ENCODE peak calls at places on chromosomes 12 and 14, in five cellular contexts. G is neural progenitor cell, W is PC-3, V is GM12878, O is fibroblast of lung. J is an unnamed sample. For H3K79me2, the result is how much of the 10 kb centered on the place peaks cover.

GRCh38 chr12:93333828-93334227 is 43.9 kb upstream of the NUDT4 start:
- DNase-seq in G (no peak), V (no peak), W (no peak), O (no peak), J (no peak)

GRCh38 chr12:28089363-28089762 is 100.9 kb upstream of the CCDC91 start:
- DNase-seq in W (peak), G (peak), V (no peak), O (peak), J (no peak)

GRCh38 chr12:43696154-43696553 is 62.4 kb downstream of the PUS7L start:
- DNase-seq in V (no peak), O (no peak), G (no peak), W (no peak), J (no peak)

GRCh38 chr14:102819176-102819628 is 42.0 kb downstream of the TRAF3 start:
- DNase-seq in G (no peak), W (no peak), V (peak), O (no peak), J (peak)

GRCh38 chr12:14362347-14362746 is 3.1 kb upstream of the ATF7IP start:
- DNase-seq in V (peak), G (no peak), O (no peak), W (no peak), J (no peak)

GRCh38 chr12:14260011-14260993 is 105.2 kb upstream of the ATF7IP start:
- DNase-seq in W (peak), O (peak), V (no peak), G (peak), J (no peak)

GRCh38 chr12:122994781-122995502 is 14.5 kb downstream of the ARL6IP4 start:
- DNase-seq in G (no peak), W (no peak), V (no peak), O (no peak), J (no peak)

GRCh38 chr12:106865685-106866084 is 90.0 kb upstream of the TMEM263 start:
- DNase-seq in W (no peak), O (no peak), V (no peak), G (peak), J (no peak)

GRCh38 chr12:104460041-104460757 is 3.5 kb downstream of the CHST11 start:
- DNase-seq in W (no peak), O (no peak), G (no peak), V (no peak), J (no peak)

GRCh38 chr12:14167005-14167628 is 185.7 kb upstream of the GRIN2B start:
- DNase-seq in G (peak), V (no peak), O (peak), W (peak), J (peak)

GRCh38 chr12:109573029-109573913 is at the start of the genes MMAB and MVK:
- DNase-seq in O (peak), G (peak), V (peak), W (peak), J (peak)

GRCh38 chr12:100987552-100988277 is 193.1 kb downstream of the ANO4 start:
- DNase-seq in W (peak), V (peak), O (peak), G (peak), J (peak)

GRCh38 chr12:107461222-107461980 is 224.2 kb upstream of the PWP1 start:
- DNase-seq in W (peak), O (peak), G (no peak), V (no peak), J (no peak)

GRCh38 chr12:52050771-52051541 is at the start of gene NR4A1:
- DNase-seq in G (peak), W (peak), O (peak), V (peak), J (peak)

GRCh38 chr12:52903285-52903854 is 1.5 kb downstream of the KRT8 start:
- DNase-seq in G (peak), O (peak), V (no peak), W (peak), J (no peak)

GRCh38 chr12:130601327-130601726 is 114.8 kb downstream of the RIMBP2 start:
- DNase-seq in V (no peak), O (no peak), G (no peak), W (no peak), J (no peak)

GRCh38 chr14:20469890-20470858 is 968 bp downstream of the PNP start:
- DNase-seq in O (peak), G (peak), W (peak), V (no peak), J (peak)

GRCh38 chr12:120399531-120399930 is 30.6 kb upstream of the MSI1 start:
- DNase-seq in G (no peak), O (peak), W (peak), V (peak), J (no peak)

GRCh38 chr12:46981627-46982026 is 97.8 kb upstream of the PCED1B start:
- DNase-seq in V (no peak), G (no peak), W (no peak), O (no peak), J (no peak)

GRCh38 chr12:18580286-18580685 is 157.5 kb downstream of the PLCZ1 start:
- DNase-seq in O (no peak), G (no peak), V (no peak), W (no peak), J (no peak)

DNA sequence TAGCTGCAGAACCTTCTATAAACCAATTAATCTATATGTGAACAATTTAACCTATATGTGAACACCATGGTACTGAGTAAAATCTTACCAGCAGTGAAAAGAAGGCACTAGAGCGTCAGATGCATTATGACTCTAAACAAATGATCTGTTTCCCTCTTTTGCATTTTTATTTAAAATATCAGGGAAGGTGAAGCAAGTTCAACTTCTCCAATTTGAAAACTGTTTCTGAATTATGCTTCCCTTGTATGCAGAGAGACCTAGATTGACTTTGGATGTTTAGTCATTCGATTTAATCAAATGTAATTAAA is 80.9 kb downstream of the DAD1 start:
- DNase-seq in V (no peak), G (no peak), O (no peak), W (no peak), J (no peak)
- H3K4me2 ChIP-seq in V (peak), G (no peak), O (no peak), W (no peak), J (no peak)

GRCh38 chr14:36662258-36662542 is 540 bp downstream of the PAX9 start:
- DNase-seq in V (no peak), W (no peak), G (no peak), O (no peak), J (no peak)
- H3K27ac ChIP-seq in V (no peak), W (peak), G (no peak), O (no peak), J (no peak)

GRCh38 chr14:74585406-74586335 is 26.4 kb downstream of the LTBP2 start:
- DNase-seq in V (no peak), O (no peak), W (no peak), G (no peak), J (no peak)
- H3K79me2 ChIP-seq in V (under half), O (half or more), W (under half), G (under half), J (under half)

DNA sequence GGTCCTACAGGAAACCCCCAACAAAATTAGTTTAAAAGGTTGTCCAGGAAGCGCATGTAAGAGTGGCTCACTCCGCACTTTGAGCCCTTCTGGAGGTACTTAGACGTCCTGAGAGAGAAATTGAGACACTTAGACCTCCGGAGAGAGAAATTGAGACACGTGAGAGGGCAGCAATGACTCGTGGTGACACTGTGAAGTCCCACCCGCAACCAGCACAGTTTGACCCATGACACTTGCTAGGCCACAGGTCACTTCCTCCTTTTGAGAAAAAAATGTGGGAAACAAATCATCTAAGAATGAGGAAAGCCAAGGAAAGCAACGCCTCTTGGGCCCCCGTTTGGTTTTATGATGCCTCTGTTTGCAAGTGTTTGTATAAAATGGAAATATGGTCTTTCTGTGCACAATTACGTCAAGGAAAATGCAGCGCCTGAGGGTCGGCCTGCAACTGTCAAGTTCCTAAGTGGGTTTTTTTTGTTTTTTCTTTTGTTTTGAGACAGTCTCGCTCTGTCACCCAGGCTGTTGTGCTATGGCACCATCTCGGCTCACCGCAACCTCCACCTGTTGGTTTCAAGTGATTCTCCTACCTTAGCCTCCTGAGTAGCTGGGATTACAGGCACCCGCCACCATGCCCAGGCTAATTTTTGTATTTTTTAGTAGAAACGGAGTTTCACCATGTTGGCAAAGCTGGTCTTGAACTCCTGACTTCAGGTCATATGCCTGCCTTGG is 13.6 kb upstream of the CDCA4 start:
- DNase-seq in G (no peak), V (no peak), O (no peak), W (no peak), J (no peak)
- H3K4me2 ChIP-seq in G (no peak), V (no peak), O (no peak), W (no peak), J (no peak)

GRCh38 chr12:64212066-64212746 is 9.9 kb downstream of the KICS2 start:
- DNase-seq in G (no peak), O (no peak), V (no peak), W (no peak), J (no peak)
- H3K27ac ChIP-seq in G (no peak), O (no peak), V (no peak), W (no peak), J (no peak)

GRCh38 chr12:131783915-131784541 is 44.2 kb upstream of the MMP17 start:
- DNase-seq in V (peak), W (peak), O (peak), G (no peak), J (peak)

GRCh38 chr12:131787143-131787660 is 41.0 kb upstream of the MMP17 start:
- DNase-seq in G (no peak), O (no peak), W (no peak), V (no peak), J (no peak)

GRCh38 chr12:131786331-131786730 is 41.9 kb upstream of the MMP17 start:
- DNase-seq in V (no peak), W (no peak), O (no peak), G (no peak), J (no peak)

GRCh38 chr12:131784909-131785762 is 43.1 kb upstream of the MMP17 start:
- DNase-seq in W (no peak), V (no peak), G (no peak), O (peak), J (no peak)

DNA sequence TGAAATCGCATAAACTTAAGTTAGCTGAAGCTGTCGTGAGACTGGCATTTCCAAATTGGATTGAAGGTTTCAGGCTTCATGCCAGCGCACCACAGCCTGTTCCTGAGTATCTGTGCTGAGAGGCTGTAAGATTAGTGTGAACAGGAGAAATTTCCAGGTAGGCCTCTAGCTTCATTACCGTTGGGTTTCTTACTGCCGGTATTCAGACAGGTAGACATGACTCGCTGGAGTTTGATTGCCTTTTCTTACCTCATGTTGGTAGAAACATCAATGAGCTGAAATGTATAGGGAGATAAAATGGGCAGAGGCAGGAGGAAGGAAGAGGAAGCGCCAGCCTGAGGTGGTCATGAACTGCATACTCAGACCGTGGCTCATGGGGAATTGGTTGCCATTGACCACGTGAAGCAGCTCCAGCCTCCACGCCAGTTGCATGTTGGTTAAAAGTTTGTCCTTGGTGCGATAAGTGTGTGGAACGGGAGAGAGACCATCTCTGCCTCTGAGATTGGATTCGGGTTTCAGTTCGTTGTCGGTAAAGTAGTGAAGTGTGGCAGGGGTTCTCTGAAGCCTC is 42.3 kb upstream of the MMP17 start:
- DNase-seq in G (no peak), V (no peak), O (peak), W (no peak), J (no peak)
- H3K79me2 ChIP-seq in G (under half), V (under half), O (under half), W (under half), J (under half)

DNA sequence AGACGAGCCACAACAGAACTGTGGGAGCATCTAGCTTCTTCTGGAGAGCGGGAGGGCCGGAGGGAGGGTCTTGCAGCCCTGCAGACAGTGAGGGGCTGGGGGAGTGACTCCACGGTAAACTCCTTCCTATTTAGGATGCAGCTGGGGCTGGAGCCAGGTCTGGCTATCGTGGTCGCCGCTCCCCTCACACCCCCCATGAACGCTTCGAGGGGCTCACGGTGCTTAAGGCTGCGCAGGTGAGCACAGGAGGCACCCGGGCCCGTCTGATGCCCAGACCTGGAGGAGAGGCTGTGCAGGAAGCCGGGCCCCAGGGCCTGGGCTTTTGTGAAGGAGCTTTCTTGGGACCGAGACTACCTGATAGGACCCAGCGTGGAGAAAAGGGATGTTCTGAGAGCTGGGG is 3.9 kb upstream of the GNB3 start:
- DNase-seq in W (no peak), V (no peak), O (no peak), G (no peak), J (no peak)
- H3K4me2 ChIP-seq in W (no peak), V (no peak), O (no peak), G (no peak), J (no peak)

GRCh38 chr12:20213851-20214250 is 154.5 kb upstream of the PDE3A start:
- DNase-seq in W (no peak), G (no peak), V (no peak), O (no peak), J (no peak)
- H3K27ac ChIP-seq in W (no peak), G (no peak), V (no peak), O (no peak), J (no peak)

J was measured in MM.1S.